ENCODE peak calls at places on chromosomes 5 and 9, in four cellular contexts. A is A549; J is CD8-positive, alpha-beta memory T cell; C is CD8-positive, alpha-beta T cell. P is an unnamed sample.
A peak's percentile ranks its signal among the peaks of the same experiment; 100 is the strongest.

GRCh38 chr9:134028076-134028475 is 2.8 kb downstream of the BRD3OS start:
- DNase-seq in A (no peak), J (no peak), C (no peak), P (no peak)

GRCh38 chr5:178859625-178860521 is at the start of gene ZNF354B:
- DNase-seq in A (peak; percentile 93), J (peak; percentile 89), C (peak; percentile 54), P (peak; percentile 75)

GRCh38 chr9:69131682-69132081 is 42.4 kb upstream of the TJP2 start:
- DNase-seq in A (peak; percentile 26), J (no peak), C (no peak), P (no peak)

GRCh38 chr9:81801190-81801589 is 111.8 kb upstream of the TLE1 start:
- DNase-seq in A (peak; percentile 70), J (no peak), C (no peak), P (no peak)

GRCh38 chr9:135037521-135038250 is 49.8 kb upstream of the OLFM1 start:
- DNase-seq in A (no peak), J (no peak), C (no peak), P (no peak)

GRCh38 chr9:88221110-88221509 is 82.8 kb upstream of the SPATA31C2 start:
- DNase-seq in A (no peak), J (no peak), C (no peak), P (no peak)

GRCh38 chr9:37210737-37211523 is 90.6 kb downstream of the ZCCHC7 start:
- DNase-seq in A (no peak), J (no peak), C (no peak), P (peak; percentile 22)

GRCh38 chr5:137446611-137447010 is 52.5 kb downstream of the SPOCK1 start:
- DNase-seq in A (no peak), J (no peak), C (no peak), P (no peak)

GRCh38 chr9:76013797-76014196 is 123.3 kb downstream of the PCSK5 start:
- DNase-seq in A (no peak), J (no peak), C (no peak), P (no peak)

GRCh38 chr5:73111536-73111935 is 8.8 kb upstream of the TMEM171 start:
- DNase-seq in A (no peak), J (no peak), C (no peak), P (no peak)

GRCh38 chr5:53874409-53874808 is 314.0 kb downstream of the NDUFS4 start:
- DNase-seq in A (peak; percentile 6), J (no peak), C (no peak), P (no peak)

GRCh38 chr5:133376986-133377385 is 235.4 kb downstream of the FSTL4 start:
- DNase-seq in A (no peak), J (no peak), C (no peak), P (no peak)

GRCh38 chr5:98769006-98769255 is 4.5 kb upstream of the RGMB start:
- DNase-seq in A (no peak), J (peak; percentile 58), C (no peak), P (no peak)

GRCh38 chr5:146426853-146427618 is 20.1 kb upstream of the TCERG1 start:
- DNase-seq in A (peak; percentile 34), J (no peak), C (no peak), P (peak; percentile 40)

GRCh38 chr9:124439661-124440243 is 10.5 kb upstream of the ADGRD2 start:
- DNase-seq in A (no peak), J (no peak), C (no peak), P (no peak)

GRCh38 chr5:170278611-170279500 is 18.7 kb downstream of the LCP2 start:
- DNase-seq in A (no peak), J (peak; percentile 96), C (peak; percentile 76), P (peak; percentile 82)

GRCh38 chr9:13049223-13049622 is 230.3 kb downstream of the MPDZ start:
- DNase-seq in A (no peak), J (no peak), C (no peak), P (no peak)

GRCh38 chr5:4905674-4906528 is 234.2 kb upstream of the ADAMTS16 start:
- DNase-seq in A (no peak), J (no peak), C (no peak), P (no peak)

GRCh38 chr5:56142233-56142619 is 90.9 kb downstream of the ANKRD55 start:
- DNase-seq in A (no peak), J (no peak), C (no peak), P (no peak)

GRCh38 chr5:170184007-170184687 is 48.6 kb upstream of the C5orf58 start:
- DNase-seq in A (peak; percentile 66), J (peak; percentile 54), C (no peak), P (peak; percentile 8)

GRCh38 chr9:36948051-36948450 is 86.0 kb downstream of the PAX5 start:
- DNase-seq in A (no peak), J (no peak), C (no peak), P (no peak)

GRCh38 chr9:18905883-18906649 is 126.9 kb downstream of the SAXO1 start:
- DNase-seq in A (no peak), J (no peak), C (no peak), P (no peak)

GRCh38 chr5:123503299-123503698 is 8.7 kb upstream of the CSNK1G3 start:
- DNase-seq in A (no peak), J (no peak), C (no peak), P (no peak)

GRCh38 chr9:125752070-125752628 is 5.0 kb downstream of the PBX3 start:
- DNase-seq in A (no peak), J (no peak), C (no peak), P (no peak)
- H3K4me1 ChIP-seq in A (peaks cover 10% of the 10 kb centered on the region), J (peaks cover 17% of the 10 kb centered on the region), C (peaks cover 11% of the 10 kb centered on the region), P (peaks cover 11% of the 10 kb centered on the region)

GRCh38 chr5:157457391-157457790 is 2.6 kb upstream of the NIPAL4 start:
- DNase-seq in A (no peak), J (no peak), C (no peak), P (no peak)

GRCh38 chr5:157463081-157463480 is 3.1 kb downstream of the NIPAL4 start:
- DNase-seq in A (no peak), J (no peak), C (no peak), P (no peak)

GRCh38 chr5:157460921-157461792 is 1.1 kb downstream of the NIPAL4 start:
- DNase-seq in A (no peak), J (no peak), C (no peak), P (no peak)

GRCh38 chr5:157458835-157459234 is 1.2 kb upstream of the NIPAL4 start:
- DNase-seq in A (no peak), J (no peak), C (no peak), P (no peak)

DNA sequence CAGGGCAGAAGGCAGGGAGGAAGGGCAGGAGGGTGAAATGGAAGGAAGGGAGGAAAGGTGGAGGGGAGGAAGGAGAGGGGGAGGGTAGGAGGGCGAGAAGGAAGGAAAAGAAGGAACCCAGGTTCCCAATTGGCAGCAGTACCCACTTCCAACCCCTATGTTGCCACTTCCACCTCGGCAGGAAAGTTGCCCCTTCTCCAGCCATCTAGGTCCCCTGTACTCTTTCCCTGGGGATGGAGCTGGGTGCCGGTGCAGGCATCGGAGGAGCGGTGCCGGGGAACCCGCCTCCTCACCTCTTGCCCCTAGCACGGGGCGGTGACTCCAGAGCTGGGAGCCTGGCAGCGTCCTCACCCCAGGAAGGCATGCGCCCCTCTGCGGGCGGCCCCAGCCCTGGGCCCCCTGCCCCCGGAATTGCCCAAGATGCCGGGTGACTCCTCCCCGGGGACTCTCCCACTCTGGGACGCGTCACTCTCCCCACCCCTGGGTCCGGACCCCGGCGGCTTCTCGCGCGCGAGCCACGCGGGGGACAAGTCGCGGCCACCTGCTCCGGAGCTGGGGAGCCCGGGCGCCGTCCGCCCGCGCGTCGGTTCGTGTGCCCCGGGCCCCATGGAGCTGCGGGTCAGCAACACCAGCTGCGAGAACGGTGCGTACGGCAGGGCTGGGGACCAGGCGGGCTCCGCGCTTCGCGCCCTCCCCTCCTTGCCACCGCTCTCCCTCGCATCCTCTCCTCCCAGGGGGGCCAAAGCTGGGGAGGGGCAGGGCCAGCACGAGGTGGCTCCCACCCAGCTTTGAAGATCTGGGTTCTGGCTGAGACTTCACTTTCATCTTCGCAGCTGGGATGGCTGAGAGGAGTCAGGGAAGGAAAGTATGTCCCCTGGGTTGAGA is at the start of gene NIPAL4:
- DNase-seq in A (peak; percentile 41), J (peak; percentile 50), C (no peak), P (no peak)
- H3K27ac ChIP-seq in A (peak within 1 kb of the TSS; percentile 80), J (no peak within 1 kb of the TSS), C (no peak within 1 kb of the TSS), P (no peak within 1 kb of the TSS)

DNA sequence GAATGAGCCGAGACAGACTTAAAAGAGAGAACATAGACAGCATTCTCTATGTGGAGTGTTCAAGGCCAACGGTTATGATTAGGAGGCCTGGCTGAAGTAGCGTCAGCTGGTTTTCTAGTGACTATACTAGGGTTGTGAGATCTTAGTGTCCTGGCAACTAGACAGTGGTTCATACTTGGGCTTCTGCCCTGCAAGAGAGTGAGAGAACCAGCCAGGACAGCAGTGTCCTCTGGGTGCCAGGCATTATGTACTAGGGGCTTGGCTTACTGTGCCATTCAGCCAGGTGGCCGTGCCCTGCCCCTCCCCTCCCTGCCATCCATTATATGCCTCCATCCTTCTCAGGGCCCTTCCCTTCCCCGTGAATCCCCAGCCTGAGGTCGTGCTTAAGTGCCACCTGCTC is 56.8 kb downstream of the TRIO start:
- DNase-seq in A (no peak), J (no peak), C (no peak), P (no peak)
- H3K4me1 ChIP-seq in A (peaks cover 89% of the 10 kb centered on the region), J (no peaks in the 10 kb centered on the region), C (no peaks in the 10 kb centered on the region), P (no peaks in the 10 kb centered on the region)

GRCh38 chr5:140223567-140223966 is 48.6 kb downstream of the CYSTM1 start:
- DNase-seq in A (no peak), J (no peak), C (no peak), P (no peak)
- H3K27ac ChIP-seq in A (no peak overlapping the region), J (no peak overlapping the region), C (no peak overlapping the region), P (no peak overlapping the region)

GRCh38 chr5:120778491-120779293 is 314.6 kb downstream of the PRR16 start:
- DNase-seq in A (no peak), J (no peak), C (no peak), P (no peak)

DNA sequence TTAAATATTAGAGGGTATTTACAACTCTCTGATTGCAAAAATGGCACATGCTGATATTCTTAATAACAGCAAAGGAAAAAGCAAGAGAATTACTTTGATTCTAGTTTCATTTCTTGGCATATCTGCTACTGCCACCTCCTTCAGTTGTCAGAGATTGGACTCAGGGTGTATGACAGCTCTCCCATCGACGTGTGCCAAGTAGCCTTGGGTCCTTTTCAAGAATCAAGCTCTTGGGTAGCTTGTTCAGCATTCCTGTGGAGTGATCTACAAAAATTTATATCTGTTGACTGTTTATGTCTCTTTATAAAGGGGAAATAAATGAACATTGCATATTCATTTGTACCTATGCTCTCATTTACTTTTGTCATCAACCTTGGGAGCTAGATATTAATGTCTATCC is 315.6 kb downstream of the PRR16 start:
- DNase-seq in A (no peak), J (no peak), C (no peak), P (no peak)
- H3K4me1 ChIP-seq in A (no peaks in the 10 kb centered on the region), J (no peaks in the 10 kb centered on the region), C (no peaks in the 10 kb centered on the region), P (no peaks in the 10 kb centered on the region)

P was measured in CD4-positive, CD25-positive, alpha-beta regulatory T cell.